ENCODE peak calls at places on chromosomes 1 and 21, in seven cellular contexts. One of them, this sample, is unnamed.

GRCh38 chr1:26164036-26164927 is 4.5 kb downstream of the C1orf232 start:
- DNase-seq in IMR-90: no peak
- DNase-seq in mesenchymal stem cell: peak
- DNase-seq in H1: no peak
- DNase-seq in H9: peak
- DNase-seq in mesendoderm: peak
- DNase-seq in trophoblast cell: peak
- DNase-seq in this sample: peak

GRCh38 chr1:198121058-198121829 is 35.6 kb upstream of the NEK7 start:
- DNase-seq in IMR-90: peak
- DNase-seq in mesenchymal stem cell: peak
- DNase-seq in H1: no peak
- DNase-seq in H9: no peak
- DNase-seq in mesendoderm: peak
- DNase-seq in trophoblast cell: peak
- DNase-seq in this sample: no peak

GRCh38 chr1:230760360-230760827 is 13.2 kb downstream of the CAPN9 start:
- DNase-seq in IMR-90: no peak
- DNase-seq in mesenchymal stem cell: no peak
- DNase-seq in H1: no peak
- DNase-seq in H9: peak
- DNase-seq in mesendoderm: peak
- DNase-seq in trophoblast cell: peak
- DNase-seq in this sample: no peak

GRCh38 chr1:100950776-100951175 is 54.9 kb downstream of the SLC30A7 start:
- DNase-seq in IMR-90: peak
- DNase-seq in mesenchymal stem cell: peak
- DNase-seq in H1: no peak
- DNase-seq in H9: peak
- DNase-seq in mesendoderm: peak
- DNase-seq in trophoblast cell: no peak
- DNase-seq in this sample: peak

GRCh38 chr1:233655433-233655844 is 41.5 kb downstream of the KCNK1 start:
- DNase-seq in IMR-90: no peak
- DNase-seq in mesenchymal stem cell: no peak
- DNase-seq in H1: no peak
- DNase-seq in H9: no peak
- DNase-seq in mesendoderm: no peak
- DNase-seq in trophoblast cell: peak
- DNase-seq in this sample: no peak

GRCh38 chr1:240508201-240508600 is 103.8 kb downstream of the GREM2 start:
- DNase-seq in IMR-90: peak
- DNase-seq in mesenchymal stem cell: no peak
- DNase-seq in H1: no peak
- DNase-seq in H9: no peak
- DNase-seq in mesendoderm: no peak
- DNase-seq in trophoblast cell: no peak
- DNase-seq in this sample: no peak

GRCh38 chr1:52460686-52461085 is 56.3 kb downstream of the PRPF38A start:
- DNase-seq in IMR-90: peak
- DNase-seq in mesenchymal stem cell: no peak
- DNase-seq in H1: no peak
- DNase-seq in H9: no peak
- DNase-seq in mesendoderm: no peak
- DNase-seq in trophoblast cell: peak
- DNase-seq in this sample: no peak

GRCh38 chr1:231603598-231604275 is 22.9 kb upstream of the DISC1 start:
- DNase-seq in IMR-90: peak
- DNase-seq in mesenchymal stem cell: peak
- DNase-seq in H1: no peak
- DNase-seq in H9: peak
- DNase-seq in mesendoderm: peak
- DNase-seq in trophoblast cell: peak
- DNase-seq in this sample: peak

GRCh38 chr1:92877792-92878191 is 46.0 kb downstream of the RPL5 start:
- DNase-seq in IMR-90: peak
- DNase-seq in mesenchymal stem cell: peak
- DNase-seq in H1: no peak
- DNase-seq in H9: no peak
- DNase-seq in mesendoderm: no peak
- DNase-seq in trophoblast cell: no peak
- DNase-seq in this sample: no peak

GRCh38 chr1:55781944-55782482 is 566.8 kb upstream of the USP24 start:
- DNase-seq in IMR-90: peak
- DNase-seq in mesenchymal stem cell: peak
- DNase-seq in H1: no peak
- DNase-seq in H9: no peak
- DNase-seq in mesendoderm: no peak
- DNase-seq in trophoblast cell: peak
- DNase-seq in this sample: no peak

GRCh38 chr1:229325873-229326502 is 16.9 kb downstream of the CCSAP start:
- DNase-seq in IMR-90: no peak
- DNase-seq in mesenchymal stem cell: no peak
- DNase-seq in H1: no peak
- DNase-seq in H9: no peak
- DNase-seq in mesendoderm: no peak
- DNase-seq in trophoblast cell: no peak
- DNase-seq in this sample: no peak

GRCh38 chr1:111747282-111747734 is 8.1 kb upstream of the INKA2 start:
- DNase-seq in IMR-90: peak
- DNase-seq in mesenchymal stem cell: peak
- DNase-seq in H1: no peak
- DNase-seq in H9: peak
- DNase-seq in mesendoderm: peak
- DNase-seq in trophoblast cell: peak
- DNase-seq in this sample: no peak

GRCh38 chr1:10975567-10976326 is 36.7 kb upstream of the TARDBP start:
- DNase-seq in IMR-90: peak
- DNase-seq in mesenchymal stem cell: peak
- DNase-seq in H1: no peak
- DNase-seq in H9: no peak
- DNase-seq in mesendoderm: peak
- DNase-seq in trophoblast cell: peak
- DNase-seq in this sample: no peak

GRCh38 chr21:17455451-17455850 is 57.4 kb upstream of the CXADR start:
- DNase-seq in IMR-90: no peak
- DNase-seq in mesenchymal stem cell: no peak
- DNase-seq in H1: no peak
- DNase-seq in H9: no peak
- DNase-seq in mesendoderm: no peak
- DNase-seq in trophoblast cell: peak
- DNase-seq in this sample: no peak

GRCh38 chr21:37653201-37653600 is 263.1 kb downstream of the KCNJ6 start:
- DNase-seq in IMR-90: no peak
- DNase-seq in mesenchymal stem cell: no peak
- DNase-seq in H1: no peak
- DNase-seq in H9: no peak
- DNase-seq in mesendoderm: no peak
- DNase-seq in trophoblast cell: no peak
- DNase-seq in this sample: no peak
- H2BK5ac ChIP-seq in IMR-90: no peak
- H2BK5ac ChIP-seq in mesenchymal stem cell: no peak
- H2BK5ac ChIP-seq in H1: no peak
- H2BK5ac ChIP-seq in H9: no peak
- H2BK5ac ChIP-seq in mesendoderm: no peak
- H2BK5ac ChIP-seq in trophoblast cell: no peak
- H2BK5ac ChIP-seq in this sample: no peak

GRCh38 chr1:186429017-186429416 is 31.9 kb downstream of the PDC start:
- DNase-seq in IMR-90: no peak
- DNase-seq in mesenchymal stem cell: no peak
- DNase-seq in H1: no peak
- DNase-seq in H9: no peak
- DNase-seq in mesendoderm: no peak
- DNase-seq in trophoblast cell: no peak
- DNase-seq in this sample: no peak
- H4K8ac ChIP-seq in IMR-90: no peak
- H4K8ac ChIP-seq in mesenchymal stem cell: no peak
- H4K8ac ChIP-seq in H1: no peak
- H4K8ac ChIP-seq in H9: no peak
- H4K8ac ChIP-seq in mesendoderm: no peak
- H4K8ac ChIP-seq in trophoblast cell: no peak
- H4K8ac ChIP-seq in this sample: no peak

GRCh38 chr1:36628804-36629203 is 146.1 kb upstream of the CSF3R start:
- DNase-seq in IMR-90: no peak
- DNase-seq in mesenchymal stem cell: no peak
- DNase-seq in H1: no peak
- DNase-seq in H9: no peak
- DNase-seq in mesendoderm: no peak
- DNase-seq in trophoblast cell: no peak
- DNase-seq in this sample: no peak

GRCh38 chr1:36625253-36625958 is 142.7 kb upstream of the CSF3R start:
- DNase-seq in IMR-90: no peak
- DNase-seq in mesenchymal stem cell: no peak
- DNase-seq in H1: no peak
- DNase-seq in H9: no peak
- DNase-seq in mesendoderm: no peak
- DNase-seq in trophoblast cell: no peak
- DNase-seq in this sample: no peak

GRCh38 chr1:36626435-36626834 is 143.7 kb upstream of the CSF3R start:
- DNase-seq in IMR-90: no peak
- DNase-seq in mesenchymal stem cell: no peak
- DNase-seq in H1: no peak
- DNase-seq in H9: no peak
- DNase-seq in mesendoderm: no peak
- DNase-seq in trophoblast cell: no peak
- DNase-seq in this sample: no peak

GRCh38 chr1:36624466-36624865 is 141.8 kb upstream of the CSF3R start:
- DNase-seq in IMR-90: no peak
- DNase-seq in mesenchymal stem cell: no peak
- DNase-seq in H1: no peak
- DNase-seq in H9: no peak
- DNase-seq in mesendoderm: no peak
- DNase-seq in trophoblast cell: no peak
- DNase-seq in this sample: no peak

DNA sequence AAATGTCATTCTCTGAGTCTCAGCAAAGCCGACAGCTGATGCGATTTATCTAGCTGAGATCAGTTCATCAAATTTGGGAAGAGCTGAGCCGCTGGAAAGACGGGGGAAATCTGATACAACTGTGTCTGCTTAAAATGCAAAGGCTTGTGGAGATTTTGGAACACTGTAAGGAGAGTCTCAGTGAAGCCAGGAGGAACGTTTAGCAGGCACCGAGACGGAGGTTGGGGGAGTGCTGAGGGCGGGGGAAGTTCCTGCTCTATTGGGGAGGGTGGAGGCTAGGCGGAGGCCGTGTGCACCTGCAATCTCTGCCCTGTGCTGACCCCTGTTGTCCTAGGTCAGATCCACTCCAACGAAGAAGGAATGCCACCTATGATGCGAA is 143.2 kb upstream of the CSF3R start:
- DNase-seq in IMR-90: no peak
- DNase-seq in mesenchymal stem cell: no peak
- DNase-seq in H1: no peak
- DNase-seq in H9: no peak
- DNase-seq in mesendoderm: no peak
- DNase-seq in trophoblast cell: no peak
- DNase-seq in this sample: no peak
- H2BK5ac ChIP-seq in IMR-90: no peak
- H2BK5ac ChIP-seq in mesenchymal stem cell: no peak
- H2BK5ac ChIP-seq in H1: no peak
- H2BK5ac ChIP-seq in H9: no peak
- H2BK5ac ChIP-seq in mesendoderm: no peak
- H2BK5ac ChIP-seq in trophoblast cell: no peak
- H2BK5ac ChIP-seq in this sample: no peak

DNA sequence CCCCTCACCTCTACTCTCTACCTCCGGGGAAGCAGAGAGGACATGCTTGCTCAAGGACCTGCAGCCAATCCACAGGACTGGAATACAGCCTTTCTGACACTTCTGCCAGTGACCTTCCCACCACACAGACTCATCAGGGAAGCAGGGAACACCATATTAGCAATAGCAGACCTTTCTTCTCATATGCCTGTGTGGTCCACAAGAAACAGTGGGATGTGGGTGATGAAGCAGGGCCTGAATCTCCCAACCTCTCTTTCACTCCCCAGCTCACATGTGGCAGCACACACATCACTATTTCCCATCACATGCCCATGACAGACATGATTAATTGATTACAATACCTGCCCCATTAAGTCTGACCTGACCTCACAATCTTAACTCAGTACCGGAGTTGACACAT is 695.1 kb downstream of the MATN1 start:
- DNase-seq in IMR-90: no peak
- DNase-seq in mesenchymal stem cell: no peak
- DNase-seq in H1: no peak
- DNase-seq in H9: no peak
- DNase-seq in mesendoderm: no peak
- DNase-seq in trophoblast cell: no peak
- DNase-seq in this sample: no peak
- H4K8ac ChIP-seq in IMR-90: no peak
- H4K8ac ChIP-seq in mesenchymal stem cell: no peak
- H4K8ac ChIP-seq in H1: no peak
- H4K8ac ChIP-seq in H9: no peak
- H4K8ac ChIP-seq in mesendoderm: no peak
- H4K8ac ChIP-seq in trophoblast cell: no peak
- H4K8ac ChIP-seq in this sample: no peak

GRCh38 chr1:13771745-13772144 is 71.8 kb downstream of the PRDM2 start:
- DNase-seq in IMR-90: no peak
- DNase-seq in mesenchymal stem cell: no peak
- DNase-seq in H1: no peak
- DNase-seq in H9: no peak
- DNase-seq in mesendoderm: no peak
- DNase-seq in trophoblast cell: no peak
- DNase-seq in this sample: no peak
- H2BK5ac ChIP-seq in IMR-90: no peak
- H2BK5ac ChIP-seq in mesenchymal stem cell: no peak
- H2BK5ac ChIP-seq in H1: no peak
- H2BK5ac ChIP-seq in H9: no peak
- H2BK5ac ChIP-seq in mesendoderm: no peak
- H2BK5ac ChIP-seq in trophoblast cell: no peak
- H2BK5ac ChIP-seq in this sample: no peak

DNA sequence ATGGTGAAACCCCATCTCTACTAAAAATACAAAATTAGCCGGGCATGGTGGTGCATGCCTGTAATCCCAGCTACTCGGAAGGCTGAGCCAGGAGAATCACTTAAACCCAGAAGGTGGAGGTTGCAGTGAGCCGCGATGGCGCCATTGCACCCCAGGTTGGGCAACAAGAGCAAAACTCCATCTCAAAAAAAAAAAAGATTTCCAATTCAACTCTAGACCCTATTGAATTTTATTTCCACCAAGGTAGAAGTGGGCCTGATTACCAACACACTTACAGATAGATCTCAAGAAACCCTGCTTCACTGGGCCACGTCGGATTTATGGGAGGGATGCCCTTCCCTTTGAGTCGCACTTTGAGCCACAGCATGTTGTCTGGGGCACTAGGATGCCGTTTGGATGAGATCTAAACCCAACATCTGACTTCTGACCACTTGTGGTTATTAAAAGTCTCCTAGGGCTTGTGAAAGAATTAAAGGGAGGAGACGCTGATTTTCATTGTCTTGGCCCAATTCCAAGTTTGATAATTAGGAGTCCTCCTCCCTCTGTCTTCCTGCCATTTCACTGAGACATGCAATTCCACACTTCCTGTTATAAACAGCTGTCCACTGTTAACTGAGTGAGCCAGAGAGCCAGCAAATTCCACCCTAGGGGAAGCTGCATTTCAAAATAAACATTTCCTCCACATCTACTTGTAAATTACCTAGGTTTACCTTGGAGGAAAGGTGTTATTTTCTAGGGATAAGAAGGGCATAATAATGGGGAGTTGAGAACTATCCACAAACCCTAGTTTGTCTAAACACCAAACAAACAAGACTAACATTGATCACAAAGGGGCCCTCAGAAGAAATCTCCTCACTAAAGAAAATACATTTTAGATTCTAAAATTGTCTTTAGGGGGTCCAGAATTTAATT is 5.2 kb upstream of the RERE start:
- DNase-seq in IMR-90: peak
- DNase-seq in mesenchymal stem cell: peak
- DNase-seq in H1: no peak
- DNase-seq in H9: no peak
- DNase-seq in mesendoderm: peak
- DNase-seq in trophoblast cell: peak
- DNase-seq in this sample: no peak
- H4K8ac ChIP-seq in IMR-90: peak
- H4K8ac ChIP-seq in mesenchymal stem cell: no peak
- H4K8ac ChIP-seq in H1: no peak
- H4K8ac ChIP-seq in H9: no peak
- H4K8ac ChIP-seq in mesendoderm: no peak
- H4K8ac ChIP-seq in trophoblast cell: no peak
- H4K8ac ChIP-seq in this sample: no peak